ENCODE peak calls at places on chromosomes 12 and 14, in ten cellular contexts. One of them, this sample, is unnamed. For H3K27me3, the result is how much of the 10 kb centered on the place peaks cover.

GRCh38 chr14:52227559-52228222 is 39.8 kb upstream of the PTGDR start:
- DNase-seq in foreskin keratinocyte: no peak
- DNase-seq in adipocyte: no peak
- DNase-seq in neuronal stem cell: no peak
- DNase-seq in CD8-positive, alpha-beta T cell: no peak
- DNase-seq in hepatocyte: peak
- DNase-seq in GM06990: no peak
- DNase-seq in lower lobe of right lung: no peak
- DNase-seq in AG04450: no peak
- DNase-seq in sigmoid colon: no peak
- DNase-seq in this sample: no peak

GRCh38 chr12:10722502-10722904 is 620 bp downstream of the YBX3 start:
- DNase-seq in lower lobe of right lung: peak
- DNase-seq in foreskin keratinocyte: no peak
- DNase-seq in neuronal stem cell: peak
- DNase-seq in adipocyte: peak
- DNase-seq in AG04450: peak
- DNase-seq in hepatocyte: peak
- DNase-seq in CD8-positive, alpha-beta T cell: peak
- DNase-seq in sigmoid colon: peak
- DNase-seq in GM06990: peak
- DNase-seq in this sample: peak

GRCh38 chr12:94145231-94145979 is 3.0 kb upstream of the PLXNC1 start:
- DNase-seq in GM06990: no peak
- DNase-seq in hepatocyte: peak
- DNase-seq in foreskin keratinocyte: no peak
- DNase-seq in adipocyte: peak
- DNase-seq in lower lobe of right lung: no peak
- DNase-seq in CD8-positive, alpha-beta T cell: no peak
- DNase-seq in neuronal stem cell: no peak
- DNase-seq in sigmoid colon: no peak
- DNase-seq in AG04450: no peak
- DNase-seq in this sample: peak

GRCh38 chr14:100037351-100037750 is 27.9 kb upstream of the EVL start:
- DNase-seq in CD8-positive, alpha-beta T cell: no peak
- DNase-seq in lower lobe of right lung: no peak
- DNase-seq in sigmoid colon: no peak
- DNase-seq in hepatocyte: peak
- DNase-seq in neuronal stem cell: no peak
- DNase-seq in AG04450: no peak
- DNase-seq in adipocyte: peak
- DNase-seq in GM06990: no peak
- DNase-seq in foreskin keratinocyte: no peak
- DNase-seq in this sample: no peak

GRCh38 chr12:96395236-96395635 is 5.0 kb downstream of the CDK17 start:
- DNase-seq in adipocyte: no peak
- DNase-seq in hepatocyte: no peak
- DNase-seq in AG04450: no peak
- DNase-seq in CD8-positive, alpha-beta T cell: no peak
- DNase-seq in lower lobe of right lung: no peak
- DNase-seq in foreskin keratinocyte: no peak
- DNase-seq in neuronal stem cell: no peak
- DNase-seq in GM06990: no peak
- DNase-seq in sigmoid colon: no peak
- DNase-seq in this sample: no peak

GRCh38 chr14:105094193-105094907 is 29.1 kb upstream of the GPR132 start:
- DNase-seq in lower lobe of right lung: peak
- DNase-seq in sigmoid colon: no peak
- DNase-seq in neuronal stem cell: no peak
- DNase-seq in GM06990: no peak
- DNase-seq in AG04450: no peak
- DNase-seq in foreskin keratinocyte: no peak
- DNase-seq in CD8-positive, alpha-beta T cell: no peak
- DNase-seq in hepatocyte: no peak
- DNase-seq in adipocyte: no peak
- DNase-seq in this sample: no peak

GRCh38 chr12:104823985-104824441 is 134.1 kb downstream of the SLC41A2 start:
- DNase-seq in neuronal stem cell: no peak
- DNase-seq in hepatocyte: no peak
- DNase-seq in sigmoid colon: no peak
- DNase-seq in GM06990: no peak
- DNase-seq in adipocyte: no peak
- DNase-seq in lower lobe of right lung: peak
- DNase-seq in foreskin keratinocyte: no peak
- DNase-seq in AG04450: no peak
- DNase-seq in CD8-positive, alpha-beta T cell: no peak
- DNase-seq in this sample: no peak

GRCh38 chr12:117968826-117969659 is at the start of gene KSR2:
- DNase-seq in adipocyte: peak
- DNase-seq in AG04450: no peak
- DNase-seq in CD8-positive, alpha-beta T cell: peak
- DNase-seq in hepatocyte: peak
- DNase-seq in neuronal stem cell: peak
- DNase-seq in sigmoid colon: peak
- DNase-seq in foreskin keratinocyte: peak
- DNase-seq in lower lobe of right lung: peak
- DNase-seq in GM06990: peak
- DNase-seq in this sample: peak

GRCh38 chr14:65206448-65207096 is 104.3 kb upstream of the MAX start:
- DNase-seq in GM06990: peak
- DNase-seq in hepatocyte: no peak
- DNase-seq in AG04450: peak
- DNase-seq in foreskin keratinocyte: peak
- DNase-seq in lower lobe of right lung: no peak
- DNase-seq in adipocyte: peak
- DNase-seq in CD8-positive, alpha-beta T cell: no peak
- DNase-seq in neuronal stem cell: no peak
- DNase-seq in sigmoid colon: no peak
- DNase-seq in this sample: no peak

GRCh38 chr14:65208548-65208947 is 106.2 kb upstream of the MAX start:
- DNase-seq in GM06990: no peak
- DNase-seq in hepatocyte: no peak
- DNase-seq in neuronal stem cell: no peak
- DNase-seq in sigmoid colon: peak
- DNase-seq in CD8-positive, alpha-beta T cell: no peak
- DNase-seq in foreskin keratinocyte: no peak
- DNase-seq in adipocyte: no peak
- DNase-seq in AG04450: no peak
- DNase-seq in lower lobe of right lung: no peak
- DNase-seq in this sample: no peak

GRCh38 chr14:65204056-65204455 is 101.7 kb upstream of the MAX start:
- DNase-seq in AG04450: no peak
- DNase-seq in lower lobe of right lung: no peak
- DNase-seq in neuronal stem cell: no peak
- DNase-seq in sigmoid colon: no peak
- DNase-seq in GM06990: no peak
- DNase-seq in CD8-positive, alpha-beta T cell: no peak
- DNase-seq in hepatocyte: no peak
- DNase-seq in adipocyte: no peak
- DNase-seq in foreskin keratinocyte: no peak
- DNase-seq in this sample: no peak

GRCh38 chr14:65203574-65203973 is 101.3 kb upstream of the MAX start:
- DNase-seq in hepatocyte: no peak
- DNase-seq in GM06990: no peak
- DNase-seq in foreskin keratinocyte: no peak
- DNase-seq in sigmoid colon: no peak
- DNase-seq in lower lobe of right lung: no peak
- DNase-seq in neuronal stem cell: no peak
- DNase-seq in adipocyte: no peak
- DNase-seq in AG04450: no peak
- DNase-seq in CD8-positive, alpha-beta T cell: no peak
- DNase-seq in this sample: no peak

GRCh38 chr14:65206078-65206447 is 103.7 kb upstream of the MAX start:
- DNase-seq in AG04450: no peak
- DNase-seq in sigmoid colon: no peak
- DNase-seq in neuronal stem cell: no peak
- DNase-seq in hepatocyte: no peak
- DNase-seq in adipocyte: no peak
- DNase-seq in lower lobe of right lung: no peak
- DNase-seq in CD8-positive, alpha-beta T cell: no peak
- DNase-seq in foreskin keratinocyte: no peak
- DNase-seq in GM06990: no peak
- DNase-seq in this sample: no peak
- H3K27me3 ChIP-seq in AG04450: under half
- H3K27me3 ChIP-seq in sigmoid colon: under half
- H3K27me3 ChIP-seq in neuronal stem cell: under half
- H3K27me3 ChIP-seq in hepatocyte: under half
- H3K27me3 ChIP-seq in adipocyte: under half
- H3K27me3 ChIP-seq in lower lobe of right lung: under half
- H3K27me3 ChIP-seq in CD8-positive, alpha-beta T cell: under half
- H3K27me3 ChIP-seq in foreskin keratinocyte: under half
- H3K27me3 ChIP-seq in GM06990: under half
- H3K27me3 ChIP-seq in this sample: under half

DNA sequence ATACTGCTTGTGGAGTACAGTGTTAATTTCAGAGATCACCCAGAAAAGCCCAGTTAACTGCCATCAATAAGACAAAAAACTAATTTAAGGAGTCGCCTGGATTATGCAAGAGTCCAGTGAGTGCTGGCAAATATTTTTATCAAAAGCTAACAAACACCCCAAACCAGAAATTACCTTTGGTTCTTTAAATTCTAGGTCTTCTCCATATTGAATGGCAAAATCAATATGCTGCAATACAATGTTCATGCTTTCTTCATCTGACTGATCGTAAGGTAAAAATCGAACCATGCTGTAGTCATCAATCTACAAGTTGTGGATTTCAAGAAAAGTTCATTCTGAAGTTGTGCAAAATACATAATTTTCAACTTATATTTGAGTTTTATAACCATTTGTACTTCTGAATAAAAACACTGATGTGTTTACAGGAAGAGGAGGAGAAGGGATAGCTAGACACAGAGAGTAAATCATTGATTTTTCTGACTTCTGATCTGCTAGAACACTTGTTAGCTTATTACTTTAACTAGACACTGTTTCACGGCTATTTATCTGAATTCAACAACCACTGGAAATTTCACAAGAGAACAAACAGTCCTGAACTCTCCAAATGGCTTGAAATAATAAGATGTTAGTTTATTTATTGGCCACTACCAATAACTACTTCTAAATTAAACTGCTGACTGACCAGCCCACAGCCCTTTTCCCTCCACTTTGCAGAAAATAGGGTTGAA is 3.6 kb upstream of the ARPC3 start:
- DNase-seq in CD8-positive, alpha-beta T cell: no peak
- DNase-seq in sigmoid colon: no peak
- DNase-seq in lower lobe of right lung: no peak
- DNase-seq in adipocyte: no peak
- DNase-seq in AG04450: no peak
- DNase-seq in neuronal stem cell: no peak
- DNase-seq in foreskin keratinocyte: no peak
- DNase-seq in hepatocyte: no peak
- DNase-seq in GM06990: no peak
- DNase-seq in this sample: no peak
- H3K27me3 ChIP-seq in CD8-positive, alpha-beta T cell: under half
- H3K27me3 ChIP-seq in sigmoid colon: under half
- H3K27me3 ChIP-seq in lower lobe of right lung: under half
- H3K27me3 ChIP-seq in adipocyte: under half
- H3K27me3 ChIP-seq in AG04450: under half
- H3K27me3 ChIP-seq in neuronal stem cell: under half
- H3K27me3 ChIP-seq in foreskin keratinocyte: under half
- H3K27me3 ChIP-seq in hepatocyte: under half
- H3K27me3 ChIP-seq in GM06990: under half
- H3K27me3 ChIP-seq in this sample: under half

GRCh38 chr14:103207404-103208072 is 84.3 kb downstream of the TNFAIP2 start:
- DNase-seq in AG04450: no peak
- DNase-seq in neuronal stem cell: no peak
- DNase-seq in CD8-positive, alpha-beta T cell: no peak
- DNase-seq in foreskin keratinocyte: no peak
- DNase-seq in hepatocyte: peak
- DNase-seq in adipocyte: peak
- DNase-seq in sigmoid colon: peak
- DNase-seq in lower lobe of right lung: no peak
- DNase-seq in GM06990: no peak
- DNase-seq in this sample: peak

GRCh38 chr14:103207038-103207403 is 83.8 kb downstream of the TNFAIP2 start:
- DNase-seq in GM06990: no peak
- DNase-seq in AG04450: no peak
- DNase-seq in sigmoid colon: peak
- DNase-seq in foreskin keratinocyte: no peak
- DNase-seq in adipocyte: peak
- DNase-seq in hepatocyte: peak
- DNase-seq in lower lobe of right lung: peak
- DNase-seq in neuronal stem cell: no peak
- DNase-seq in CD8-positive, alpha-beta T cell: no peak
- DNase-seq in this sample: peak

GRCh38 chr14:103205541-103205906 is 82.3 kb downstream of the TNFAIP2 start:
- DNase-seq in neuronal stem cell: no peak
- DNase-seq in AG04450: no peak
- DNase-seq in CD8-positive, alpha-beta T cell: no peak
- DNase-seq in foreskin keratinocyte: no peak
- DNase-seq in adipocyte: no peak
- DNase-seq in hepatocyte: no peak
- DNase-seq in GM06990: no peak
- DNase-seq in sigmoid colon: peak
- DNase-seq in lower lobe of right lung: no peak
- DNase-seq in this sample: no peak

GRCh38 chr14:103206023-103206481 is 82.8 kb downstream of the TNFAIP2 start:
- DNase-seq in CD8-positive, alpha-beta T cell: no peak
- DNase-seq in hepatocyte: no peak
- DNase-seq in foreskin keratinocyte: no peak
- DNase-seq in adipocyte: peak
- DNase-seq in lower lobe of right lung: no peak
- DNase-seq in neuronal stem cell: no peak
- DNase-seq in sigmoid colon: peak
- DNase-seq in AG04450: no peak
- DNase-seq in GM06990: no peak
- DNase-seq in this sample: peak

DNA sequence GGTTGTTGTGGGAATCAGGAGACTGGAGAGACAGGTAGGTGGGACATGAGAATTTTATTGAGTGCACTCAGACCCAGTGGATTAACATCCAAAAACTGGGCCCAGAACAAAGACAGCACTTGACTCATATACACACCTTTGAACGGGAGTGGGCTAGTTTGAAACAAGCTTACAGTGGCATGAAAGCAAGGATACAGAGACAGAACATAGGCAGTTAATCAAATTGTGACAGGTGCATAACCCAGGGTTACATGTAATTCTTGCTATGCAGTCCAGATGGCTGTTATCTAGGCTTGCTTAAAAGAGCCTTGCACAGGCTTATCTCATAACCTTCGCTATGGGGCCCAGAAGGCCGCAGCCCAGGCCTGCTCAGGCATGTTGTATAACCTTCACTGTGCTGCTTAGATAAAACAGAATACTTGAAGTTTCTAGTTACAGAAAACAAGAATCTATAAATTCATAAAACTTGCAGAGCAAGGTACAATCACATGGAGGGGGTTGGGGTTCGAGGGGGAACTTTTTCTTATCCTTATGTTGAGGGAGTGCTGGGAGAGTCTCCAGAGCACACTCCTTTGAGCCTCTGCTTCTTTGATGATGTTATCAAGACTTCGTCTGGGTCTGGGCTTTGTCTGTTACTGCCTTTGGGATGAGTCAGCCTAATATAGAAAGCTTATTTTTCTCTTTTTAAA is 81.7 kb downstream of the TNFAIP2 start:
- DNase-seq in GM06990: no peak
- DNase-seq in CD8-positive, alpha-beta T cell: no peak
- DNase-seq in foreskin keratinocyte: peak
- DNase-seq in sigmoid colon: peak
- DNase-seq in lower lobe of right lung: no peak
- DNase-seq in neuronal stem cell: no peak
- DNase-seq in hepatocyte: peak
- DNase-seq in AG04450: no peak
- DNase-seq in adipocyte: peak
- DNase-seq in this sample: no peak
- H3K27me3 ChIP-seq in GM06990: under half
- H3K27me3 ChIP-seq in CD8-positive, alpha-beta T cell: under half
- H3K27me3 ChIP-seq in foreskin keratinocyte: under half
- H3K27me3 ChIP-seq in sigmoid colon: under half
- H3K27me3 ChIP-seq in lower lobe of right lung: under half
- H3K27me3 ChIP-seq in neuronal stem cell: under half
- H3K27me3 ChIP-seq in hepatocyte: under half
- H3K27me3 ChIP-seq in AG04450: under half
- H3K27me3 ChIP-seq in adipocyte: under half
- H3K27me3 ChIP-seq in this sample: under half

GRCh38 chr14:98579140-98579539 is 692.9 kb downstream of the BCL11B start:
- DNase-seq in sigmoid colon: no peak
- DNase-seq in CD8-positive, alpha-beta T cell: no peak
- DNase-seq in AG04450: no peak
- DNase-seq in neuronal stem cell: no peak
- DNase-seq in hepatocyte: no peak
- DNase-seq in adipocyte: no peak
- DNase-seq in lower lobe of right lung: no peak
- DNase-seq in GM06990: no peak
- DNase-seq in foreskin keratinocyte: peak
- DNase-seq in this sample: no peak
- H3K27me3 ChIP-seq in sigmoid colon: under half
- H3K27me3 ChIP-seq in CD8-positive, alpha-beta T cell: under half
- H3K27me3 ChIP-seq in AG04450: under half
- H3K27me3 ChIP-seq in neuronal stem cell: under half
- H3K27me3 ChIP-seq in hepatocyte: under half
- H3K27me3 ChIP-seq in adipocyte: under half
- H3K27me3 ChIP-seq in lower lobe of right lung: under half
- H3K27me3 ChIP-seq in GM06990: under half
- H3K27me3 ChIP-seq in foreskin keratinocyte: under half
- H3K27me3 ChIP-seq in this sample: under half

This sample was measured in H7.